ENCODE peak calls at places on chromosomes 13 and 19, in six cellular contexts. B is neuronal stem cell, Y is IMR-90, Q is H9, D is mesenchymal stem cell, J is mesendoderm. O is an unnamed sample.

GRCh38 chr19:31049431-31049830 is 299.8 kb downstream of the TSHZ3 start:
- DNase-seq in B (no peak), Y (no peak), Q (no peak), D (no peak), J (no peak), O (no peak)

GRCh38 chr19:1213391-1214286 is 8.1 kb downstream of the STK11 start:
- DNase-seq in B (no peak), Y (peak; percentile 58), Q (no peak), D (peak; percentile 90), J (no peak), O (no peak)

GRCh38 chr13:110133425-110134235 is 173.3 kb downstream of the COL4A1 start:
- DNase-seq in B (no peak), Y (no peak), Q (no peak), D (no peak), J (peak; percentile 47), O (no peak)

GRCh38 chr19:41265376-41266153 is 1.4 kb downstream of the HNRNPUL1 start:
- DNase-seq in B (no peak), Y (peak; percentile 37), Q (no peak), D (peak; percentile 59), J (peak; percentile 51), O (no peak)

GRCh38 chr13:92463134-92463533 is 763.5 kb upstream of the GPC6 start:
- DNase-seq in B (no peak), Y (no peak), Q (no peak), D (no peak), J (no peak), O (no peak)

GRCh38 chr13:50645092-50645491 is 198.4 kb downstream of the DLEU7 start:
- DNase-seq in B (no peak), Y (no peak), Q (no peak), D (no peak), J (no peak), O (no peak)

GRCh38 chr19:43895727-43896126 is 39.4 kb downstream of the ZNF45 start:
- DNase-seq in B (no peak), Y (no peak), Q (no peak), D (no peak), J (no peak), O (no peak)

GRCh38 chr19:6543866-6544347 is 13.1 kb downstream of the TNFSF9 start:
- DNase-seq in B (no peak), Y (no peak), Q (no peak), D (no peak), J (no peak), O (no peak)

GRCh38 chr13:21001471-21001870 is 59.9 kb downstream of the LATS2 start:
- DNase-seq in B (no peak), Y (no peak), Q (no peak), D (no peak), J (no peak), O (no peak)

GRCh38 chr19:55626350-55626749 is 2.0 kb upstream of the ZNF784 start:
- DNase-seq in B (no peak), Y (no peak), Q (no peak), D (no peak), J (no peak), O (no peak)

GRCh38 chr19:4295972-4296771 is 6.0 kb downstream of the TMIGD2 start:
- DNase-seq in B (no peak), Y (no peak), Q (peak; percentile 63), D (no peak), J (no peak), O (no peak)

GRCh38 chr19:50319156-50319555 is 10.0 kb downstream of the KCNC3 start:
- DNase-seq in B (no peak), Y (no peak), Q (no peak), D (no peak), J (no peak), O (no peak)

GRCh38 chr19:51380379-51380778 is 7.4 kb downstream of the LIM2 start:
- DNase-seq in B (no peak), Y (no peak), Q (no peak), D (no peak), J (no peak), O (no peak)
- H2BK15ac ChIP-seq in B (peak overlapping the region; percentile 55), Y (no peak overlapping the region), Q (no peak overlapping the region), D (no peak overlapping the region), J (no peak overlapping the region), O (no peak overlapping the region)

DNA sequence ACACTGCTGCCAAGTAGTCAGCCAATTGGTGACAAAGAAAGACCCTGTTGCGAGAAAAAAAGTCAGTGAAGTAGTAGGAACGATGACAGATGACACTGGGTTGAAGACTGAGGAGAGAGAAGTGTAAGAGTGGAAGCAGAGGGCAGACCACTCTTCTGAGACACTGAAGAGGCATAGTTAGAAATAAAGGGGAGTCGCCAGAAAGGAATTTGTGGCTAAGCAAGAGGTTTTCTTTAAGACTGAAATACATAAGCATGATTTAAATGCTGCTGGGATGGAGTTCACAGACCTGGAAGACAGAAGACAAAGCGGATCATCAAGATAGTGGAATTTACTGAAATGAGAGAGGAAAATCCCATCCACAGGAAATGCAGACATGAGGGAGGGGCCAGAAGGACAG is 56.2 kb upstream of the USPL1 start:
- DNase-seq in B (no peak), Y (peak; percentile 59), Q (no peak), D (peak; percentile 22), J (no peak), O (no peak)
- H2BK15ac ChIP-seq in B (no peak overlapping the region), Y (no peak overlapping the region), Q (no peak overlapping the region), D (no peak overlapping the region), J (no peak overlapping the region), O (no peak overlapping the region)

GRCh38 chr19:29001006-29001921 is 211.7 kb downstream of the UQCRFS1 start:
- DNase-seq in B (no peak), Y (no peak), Q (no peak), D (no peak), J (peak; percentile 20), O (no peak)
- H2BK15ac ChIP-seq in B (no peak overlapping the region), Y (no peak overlapping the region), Q (no peak overlapping the region), D (no peak overlapping the region), J (no peak overlapping the region), O (no peak overlapping the region)

DNA sequence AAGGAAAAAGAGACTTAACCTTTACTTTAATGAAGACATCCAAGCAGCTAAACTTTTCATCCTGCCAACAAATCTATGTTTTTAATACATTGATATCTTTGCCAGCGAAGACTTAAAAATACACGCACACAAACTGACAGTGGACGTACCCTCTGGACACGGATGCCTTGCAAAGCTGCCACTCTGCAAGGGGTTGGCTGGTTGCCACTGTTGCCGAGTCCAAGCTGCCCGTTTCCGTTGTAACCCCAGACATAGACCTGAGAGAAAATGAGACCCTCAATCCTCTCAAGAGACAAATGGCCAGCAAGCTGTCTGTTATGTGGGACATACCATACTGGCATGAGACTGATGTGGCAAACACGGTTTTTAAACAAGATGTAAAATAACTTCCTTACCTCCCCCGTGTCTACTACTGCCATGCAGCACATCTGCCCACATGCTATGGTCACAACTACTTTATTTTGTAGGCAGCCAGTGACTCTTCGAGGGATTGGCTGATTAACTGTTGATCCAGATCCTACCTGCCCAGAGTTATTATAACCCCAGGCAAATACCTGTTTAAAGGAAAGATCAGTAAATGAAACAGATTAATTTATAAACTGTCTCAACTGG is 21.2 kb downstream of the RCBTB2 start:
- DNase-seq in B (no peak), Y (no peak), Q (no peak), D (no peak), J (no peak), O (no peak)
- H2BK15ac ChIP-seq in B (no peak overlapping the region), Y (no peak overlapping the region), Q (no peak overlapping the region), D (no peak overlapping the region), J (no peak overlapping the region), O (no peak overlapping the region)

GRCh38 chr19:7736148-7736547 is 4.2 kb upstream of the CLEC4G start:
- DNase-seq in B (no peak), Y (no peak), Q (no peak), D (no peak), J (no peak), O (no peak)
- H2BK15ac ChIP-seq in B (no peak overlapping the region), Y (no peak overlapping the region), Q (no peak overlapping the region), D (no peak overlapping the region), J (no peak overlapping the region), O (no peak overlapping the region)

O was measured in H1.